ENCODE peak calls at places on chromosomes 1 and 21, in six cellular contexts. One of them, this sample, is unnamed.

GRCh38 chr1:197675475-197676324 is 99.6 kb downstream of the DENND1B start:
- DNase-seq in A549: peak; percentile 9
- DNase-seq in GM23338: peak; percentile 30
- DNase-seq in SK-N-SH: no peak
- DNase-seq in K562: no peak
- DNase-seq in HepG2: no peak
- DNase-seq in this sample: peak; percentile 29

GRCh38 chr21:46254208-46254975 is 25.8 kb upstream of the LSS start:
- DNase-seq in A549: no peak
- DNase-seq in GM23338: no peak
- DNase-seq in SK-N-SH: no peak
- DNase-seq in K562: no peak
- DNase-seq in HepG2: no peak
- DNase-seq in this sample: no peak

GRCh38 chr1:115057661-115058249 is 28.1 kb downstream of the TSHB start:
- DNase-seq in A549: no peak
- DNase-seq in GM23338: no peak
- DNase-seq in SK-N-SH: no peak
- DNase-seq in K562: no peak
- DNase-seq in HepG2: no peak
- DNase-seq in this sample: no peak

GRCh38 chr1:118989878-118990378 is 1.8 kb upstream of the TBX15 start:
- DNase-seq in A549: no peak
- DNase-seq in GM23338: peak; percentile 90
- DNase-seq in SK-N-SH: no peak
- DNase-seq in K562: no peak
- DNase-seq in HepG2: no peak
- DNase-seq in this sample: peak; percentile 19

GRCh38 chr1:36351222-36351977 is 28.0 kb upstream of the EVA1B start:
- DNase-seq in A549: peak; percentile 68
- DNase-seq in GM23338: no peak
- DNase-seq in SK-N-SH: peak; percentile 88
- DNase-seq in K562: no peak
- DNase-seq in HepG2: no peak
- DNase-seq in this sample: no peak

GRCh38 chr1:70866522-70867256 is 180.9 kb downstream of the PTGER3 start:
- DNase-seq in A549: no peak
- DNase-seq in GM23338: no peak
- DNase-seq in SK-N-SH: no peak
- DNase-seq in K562: no peak
- DNase-seq in HepG2: no peak
- DNase-seq in this sample: peak; percentile 33

GRCh38 chr1:245129321-245129720 is 25.5 kb upstream of the KIF26B start:
- DNase-seq in A549: no peak
- DNase-seq in GM23338: no peak
- DNase-seq in SK-N-SH: no peak
- DNase-seq in K562: no peak
- DNase-seq in HepG2: no peak
- DNase-seq in this sample: no peak

GRCh38 chr1:239792157-239792556 is 299.5 kb upstream of the FMN2 start:
- DNase-seq in A549: peak; percentile 38
- DNase-seq in GM23338: no peak
- DNase-seq in SK-N-SH: no peak
- DNase-seq in K562: no peak
- DNase-seq in HepG2: no peak
- DNase-seq in this sample: no peak

GRCh38 chr1:101653482-101653946 is 343.2 kb downstream of the OLFM3 start:
- DNase-seq in A549: peak; percentile 13
- DNase-seq in GM23338: peak; percentile 85
- DNase-seq in SK-N-SH: no peak
- DNase-seq in K562: no peak
- DNase-seq in HepG2: no peak
- DNase-seq in this sample: no peak

GRCh38 chr1:97869441-97869840 is 51.4 kb downstream of the DPYD start:
- DNase-seq in A549: no peak
- DNase-seq in GM23338: no peak
- DNase-seq in SK-N-SH: no peak
- DNase-seq in K562: no peak
- DNase-seq in HepG2: no peak
- DNase-seq in this sample: no peak

GRCh38 chr1:97864615-97865014 is 56.2 kb downstream of the DPYD start:
- DNase-seq in A549: no peak
- DNase-seq in GM23338: no peak
- DNase-seq in SK-N-SH: no peak
- DNase-seq in K562: no peak
- DNase-seq in HepG2: no peak
- DNase-seq in this sample: no peak

GRCh38 chr1:97875996-97876395 is 44.8 kb downstream of the DPYD start:
- DNase-seq in A549: no peak
- DNase-seq in GM23338: no peak
- DNase-seq in SK-N-SH: no peak
- DNase-seq in K562: no peak
- DNase-seq in HepG2: no peak
- DNase-seq in this sample: no peak

GRCh38 chr1:97867127-97867526 is 53.7 kb downstream of the DPYD start:
- DNase-seq in A549: no peak
- DNase-seq in GM23338: no peak
- DNase-seq in SK-N-SH: no peak
- DNase-seq in K562: no peak
- DNase-seq in HepG2: no peak
- DNase-seq in this sample: no peak

GRCh38 chr1:97870574-97870973 is 50.3 kb downstream of the DPYD start:
- DNase-seq in A549: no peak
- DNase-seq in GM23338: peak; percentile 3
- DNase-seq in SK-N-SH: no peak
- DNase-seq in K562: no peak
- DNase-seq in HepG2: no peak
- DNase-seq in this sample: no peak
- H3K27ac ChIP-seq in A549: no peak overlapping the region
- H3K27ac ChIP-seq in GM23338: no peak overlapping the region
- H3K27ac ChIP-seq in SK-N-SH: no peak overlapping the region
- H3K27ac ChIP-seq in K562: no peak overlapping the region
- H3K27ac ChIP-seq in HepG2: no peak overlapping the region
- H3K27ac ChIP-seq in this sample: no peak overlapping the region

GRCh38 chr1:174713796-174714195 is 266.0 kb downstream of the GPR52 start:
- DNase-seq in A549: no peak
- DNase-seq in GM23338: no peak
- DNase-seq in SK-N-SH: no peak
- DNase-seq in K562: no peak
- DNase-seq in HepG2: peak; percentile 68
- DNase-seq in this sample: no peak
- TF ChIP-seq REST in A549: no peak
- TF ChIP-seq REST in GM23338: no peak
- TF ChIP-seq REST in SK-N-SH: no peak
- TF ChIP-seq REST in K562: no peak
- TF ChIP-seq REST in HepG2: no peak
- TF ChIP-seq REST in this sample: no peak

GRCh38 chr1:112957133-112957812 is 1.3 kb upstream of the SLC16A1 start:
- DNase-seq in A549: peak; percentile 76
- DNase-seq in GM23338: peak; percentile 75
- DNase-seq in SK-N-SH: peak; percentile 48
- DNase-seq in K562: peak; percentile 34
- DNase-seq in HepG2: peak; percentile 79
- DNase-seq in this sample: peak; percentile 43
- H3K27ac ChIP-seq in A549: peak overlapping the region; percentile 93
- H3K27ac ChIP-seq in GM23338: peak overlapping the region; percentile 14
- H3K27ac ChIP-seq in SK-N-SH: peak overlapping the region; percentile 19
- H3K27ac ChIP-seq in K562: peak overlapping the region; percentile 96
- H3K27ac ChIP-seq in HepG2: peak overlapping the region; percentile 87
- H3K27ac ChIP-seq in this sample: peak overlapping the region; percentile 96

GRCh38 chr1:171083222-171083621 is 7.5 kb upstream of the FMO3 start:
- DNase-seq in A549: no peak
- DNase-seq in GM23338: no peak
- DNase-seq in SK-N-SH: no peak
- DNase-seq in K562: no peak
- DNase-seq in HepG2: no peak
- DNase-seq in this sample: no peak
- TF ChIP-seq REST in A549: no peak
- TF ChIP-seq REST in GM23338: no peak
- TF ChIP-seq REST in SK-N-SH: no peak
- TF ChIP-seq REST in K562: no peak
- TF ChIP-seq REST in HepG2: no peak
- TF ChIP-seq REST in this sample: no peak

GRCh38 chr21:20999567-21000169 is 1.5 kb downstream of the NCAM2 start:
- DNase-seq in A549: peak; percentile 11
- DNase-seq in GM23338: peak; percentile 72
- DNase-seq in SK-N-SH: peak; percentile 62
- DNase-seq in K562: peak; percentile 47
- DNase-seq in HepG2: peak; percentile 9
- DNase-seq in this sample: peak; percentile 54

GRCh38 chr21:21000576-21001175 is 2.5 kb downstream of the NCAM2 start:
- DNase-seq in A549: no peak
- DNase-seq in GM23338: no peak
- DNase-seq in SK-N-SH: no peak
- DNase-seq in K562: no peak
- DNase-seq in HepG2: no peak
- DNase-seq in this sample: no peak

GRCh38 chr21:21003701-21004100 is 5.5 kb downstream of the NCAM2 start:
- DNase-seq in A549: peak; percentile 16
- DNase-seq in GM23338: peak; percentile 90
- DNase-seq in SK-N-SH: peak; percentile 31
- DNase-seq in K562: peak; percentile 47
- DNase-seq in HepG2: peak; percentile 29
- DNase-seq in this sample: peak; percentile 53

GRCh38 chr21:21002137-21002536 is 3.9 kb downstream of the NCAM2 start:
- DNase-seq in A549: no peak
- DNase-seq in GM23338: no peak
- DNase-seq in SK-N-SH: no peak
- DNase-seq in K562: no peak
- DNase-seq in HepG2: no peak
- DNase-seq in this sample: no peak

GRCh38 chr21:21001591-21002100 is 3.4 kb downstream of the NCAM2 start:
- DNase-seq in A549: no peak
- DNase-seq in GM23338: no peak
- DNase-seq in SK-N-SH: no peak
- DNase-seq in K562: no peak
- DNase-seq in HepG2: no peak
- DNase-seq in this sample: no peak
- H3K27ac ChIP-seq in A549: no peak overlapping the region
- H3K27ac ChIP-seq in GM23338: no peak overlapping the region
- H3K27ac ChIP-seq in SK-N-SH: no peak overlapping the region
- H3K27ac ChIP-seq in K562: no peak overlapping the region
- H3K27ac ChIP-seq in HepG2: no peak overlapping the region
- H3K27ac ChIP-seq in this sample: no peak overlapping the region

GRCh38 chr21:15144026-15144425 is 79.2 kb upstream of the NRIP1 start:
- DNase-seq in A549: no peak
- DNase-seq in GM23338: no peak
- DNase-seq in SK-N-SH: no peak
- DNase-seq in K562: no peak
- DNase-seq in HepG2: no peak
- DNase-seq in this sample: no peak

GRCh38 chr21:15141236-15141970 is 76.6 kb upstream of the NRIP1 start:
- DNase-seq in A549: peak; percentile 48
- DNase-seq in GM23338: no peak
- DNase-seq in SK-N-SH: no peak
- DNase-seq in K562: no peak
- DNase-seq in HepG2: no peak
- DNase-seq in this sample: no peak

GRCh38 chr21:15139881-15140280 is 75.1 kb upstream of the NRIP1 start:
- DNase-seq in A549: no peak
- DNase-seq in GM23338: no peak
- DNase-seq in SK-N-SH: no peak
- DNase-seq in K562: no peak
- DNase-seq in HepG2: no peak
- DNase-seq in this sample: no peak

GRCh38 chr21:15138475-15138874 is 73.7 kb upstream of the NRIP1 start:
- DNase-seq in A549: no peak
- DNase-seq in GM23338: no peak
- DNase-seq in SK-N-SH: no peak
- DNase-seq in K562: no peak
- DNase-seq in HepG2: no peak
- DNase-seq in this sample: no peak

DNA sequence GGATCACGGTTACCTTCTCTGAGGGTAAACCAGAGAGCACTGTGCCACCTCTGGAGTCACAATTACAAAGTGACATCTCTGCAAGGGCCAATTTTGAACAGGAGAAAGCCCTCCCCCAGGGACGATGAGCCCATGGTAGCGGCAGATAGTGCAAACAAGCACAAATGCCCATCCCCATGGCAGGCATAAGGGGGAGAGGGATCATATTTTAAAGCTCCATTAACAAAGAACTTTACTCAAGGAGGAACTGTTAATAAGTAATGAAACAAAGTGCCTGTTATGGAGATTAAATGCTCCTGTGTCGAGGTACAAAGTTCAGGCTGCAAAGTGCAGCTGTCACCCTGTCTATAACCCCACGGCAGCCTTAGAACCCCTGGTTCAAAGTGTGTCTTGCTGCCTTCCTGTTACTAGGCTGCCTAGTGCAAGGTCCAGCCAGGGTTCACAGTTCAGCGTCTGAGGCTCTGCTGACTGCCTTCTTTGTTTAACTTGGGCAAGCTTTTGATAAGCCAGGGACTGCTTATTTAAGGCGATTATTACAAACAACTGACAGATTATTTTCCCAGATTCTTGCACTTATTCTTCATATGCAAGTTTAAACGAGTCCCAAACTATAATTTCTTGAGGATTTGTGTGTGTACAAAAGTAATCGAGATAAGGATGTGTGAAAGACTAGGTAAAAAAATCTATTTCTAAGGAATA is 75.7 kb upstream of the NRIP1 start:
- DNase-seq in A549: peak; percentile 67
- DNase-seq in GM23338: no peak
- DNase-seq in SK-N-SH: no peak
- DNase-seq in K562: no peak
- DNase-seq in HepG2: peak; percentile 99
- DNase-seq in this sample: no peak
- TF ChIP-seq REST in A549: no peak
- TF ChIP-seq REST in GM23338: no peak
- TF ChIP-seq REST in SK-N-SH: no peak
- TF ChIP-seq REST in K562: no peak
- TF ChIP-seq REST in HepG2: peak; percentile 65
- TF ChIP-seq REST in this sample: no peak

DNA sequence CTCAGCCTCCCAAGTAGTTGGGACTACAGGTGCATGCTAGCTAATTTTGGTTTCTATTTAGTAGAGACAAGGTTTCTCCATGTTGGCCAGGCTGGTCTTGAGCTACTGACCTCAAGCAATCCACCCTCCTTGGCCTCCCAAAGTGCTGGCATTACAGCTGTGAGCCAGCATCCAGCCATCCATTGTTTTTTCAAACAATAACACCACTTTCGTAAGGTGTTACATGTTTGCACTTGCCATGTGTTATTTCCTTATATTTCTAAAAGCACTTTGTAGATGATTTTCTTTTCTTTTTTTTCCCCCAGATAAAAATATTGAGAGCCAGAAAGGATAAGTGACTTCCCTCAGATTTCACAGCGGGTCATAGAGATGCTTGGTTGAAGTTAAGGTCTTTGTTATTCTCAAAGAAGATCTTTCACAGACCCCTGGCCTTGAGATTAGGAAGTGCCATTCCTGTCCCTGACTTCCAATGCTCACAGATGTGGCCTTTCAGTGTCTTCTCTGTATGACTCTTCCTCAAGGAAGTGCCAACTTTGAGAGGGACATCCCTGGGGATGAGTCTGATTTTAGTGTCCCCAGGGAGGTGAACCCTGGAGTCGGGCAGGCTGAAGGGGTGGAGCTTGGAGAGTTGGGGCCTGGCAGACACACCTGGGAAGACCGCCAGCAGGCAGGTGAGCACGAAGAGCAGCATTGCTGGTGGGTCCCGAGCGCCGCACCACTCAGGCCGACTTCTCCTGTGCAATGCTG is 6.3 kb downstream of the PIGR start:
- DNase-seq in A549: no peak
- DNase-seq in GM23338: no peak
- DNase-seq in SK-N-SH: no peak
- DNase-seq in K562: no peak
- DNase-seq in HepG2: no peak
- DNase-seq in this sample: no peak
- H3K27ac ChIP-seq in A549: no peak overlapping the region
- H3K27ac ChIP-seq in GM23338: no peak overlapping the region
- H3K27ac ChIP-seq in SK-N-SH: no peak overlapping the region
- H3K27ac ChIP-seq in K562: no peak overlapping the region
- H3K27ac ChIP-seq in HepG2: no peak overlapping the region
- H3K27ac ChIP-seq in this sample: no peak overlapping the region